ENCODE peak calls at places on chromosome 7, in ten cellular contexts. One of them, this sample, is unnamed.

GRCh38 chr7:2248984-2249694 is 7.1 kb downstream of the NUDT1 start:
- DNase-seq in ovary: peak
- DNase-seq in GM23248: peak
- DNase-seq in testis: peak
- DNase-seq in A549: peak
- DNase-seq in tibial nerve: peak
- DNase-seq in prostate gland: no peak
- DNase-seq in GM06990: peak
- DNase-seq in transverse colon: peak
- DNase-seq in esophagus squamous epithelium: no peak
- DNase-seq in this sample: no peak

GRCh38 chr7:79272066-79272669 is 181.3 kb downstream of the MAGI2 start:
- DNase-seq in transverse colon: no peak
- DNase-seq in testis: no peak
- DNase-seq in A549: peak
- DNase-seq in tibial nerve: no peak
- DNase-seq in ovary: no peak
- DNase-seq in prostate gland: no peak
- DNase-seq in GM23248: peak
- DNase-seq in GM06990: no peak
- DNase-seq in esophagus squamous epithelium: no peak
- DNase-seq in this sample: no peak

GRCh38 chr7:19051767-19052375 is 65.6 kb downstream of the TWIST1 start:
- DNase-seq in transverse colon: peak
- DNase-seq in GM06990: no peak
- DNase-seq in A549: peak
- DNase-seq in testis: peak
- DNase-seq in esophagus squamous epithelium: no peak
- DNase-seq in GM23248: peak
- DNase-seq in ovary: no peak
- DNase-seq in tibial nerve: no peak
- DNase-seq in prostate gland: peak
- DNase-seq in this sample: no peak

GRCh38 chr7:74306737-74307469 is 17.7 kb downstream of the CLIP2 start:
- DNase-seq in A549: no peak
- DNase-seq in esophagus squamous epithelium: no peak
- DNase-seq in ovary: peak
- DNase-seq in GM06990: peak
- DNase-seq in GM23248: peak
- DNase-seq in testis: peak
- DNase-seq in prostate gland: peak
- DNase-seq in transverse colon: peak
- DNase-seq in tibial nerve: no peak
- DNase-seq in this sample: peak

GRCh38 chr7:159031135-159031701 is 113.4 kb downstream of the VIPR2 start:
- DNase-seq in GM06990: no peak
- DNase-seq in tibial nerve: no peak
- DNase-seq in esophagus squamous epithelium: no peak
- DNase-seq in transverse colon: peak
- DNase-seq in prostate gland: peak
- DNase-seq in GM23248: no peak
- DNase-seq in ovary: peak
- DNase-seq in testis: peak
- DNase-seq in A549: no peak
- DNase-seq in this sample: peak

GRCh38 chr7:80018941-80019808 is 115.5 kb upstream of the GNAI1 start:
- DNase-seq in esophagus squamous epithelium: no peak
- DNase-seq in tibial nerve: no peak
- DNase-seq in testis: peak
- DNase-seq in ovary: peak
- DNase-seq in prostate gland: no peak
- DNase-seq in GM23248: peak
- DNase-seq in transverse colon: peak
- DNase-seq in GM06990: no peak
- DNase-seq in A549: peak
- DNase-seq in this sample: no peak

GRCh38 chr7:104804696-104805095 is 209.3 kb upstream of the KMT2E start:
- DNase-seq in transverse colon: no peak
- DNase-seq in testis: no peak
- DNase-seq in tibial nerve: no peak
- DNase-seq in prostate gland: no peak
- DNase-seq in A549: no peak
- DNase-seq in ovary: no peak
- DNase-seq in GM23248: no peak
- DNase-seq in GM06990: no peak
- DNase-seq in esophagus squamous epithelium: no peak
- DNase-seq in this sample: no peak

GRCh38 chr7:142880886-142881505 is 4.5 kb downstream of the TRPV6 start:
- DNase-seq in testis: peak
- DNase-seq in GM23248: peak
- DNase-seq in A549: peak
- DNase-seq in esophagus squamous epithelium: no peak
- DNase-seq in prostate gland: no peak
- DNase-seq in GM06990: no peak
- DNase-seq in ovary: no peak
- DNase-seq in transverse colon: no peak
- DNase-seq in tibial nerve: no peak
- DNase-seq in this sample: no peak

DNA sequence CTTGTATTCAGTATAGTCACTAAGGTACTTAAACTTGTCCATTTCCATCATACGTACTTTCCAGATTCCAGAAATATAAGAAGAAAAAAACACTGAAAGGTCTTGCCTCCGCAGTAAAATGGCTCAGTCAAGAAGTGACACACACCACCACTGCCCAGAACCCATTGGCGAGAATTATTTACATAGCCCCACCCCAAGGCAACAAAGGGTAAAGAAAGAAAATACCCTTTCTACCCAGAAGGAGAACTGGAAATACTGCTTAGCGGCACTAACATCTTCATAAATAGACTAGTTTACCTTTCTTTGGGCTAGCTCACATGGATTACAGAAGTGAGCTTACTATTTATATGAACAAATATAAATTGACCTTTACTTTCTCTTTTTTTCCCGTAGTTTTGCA is 194.0 kb downstream of the PPP1R9A start:
- DNase-seq in GM06990: no peak
- DNase-seq in ovary: no peak
- DNase-seq in A549: no peak
- DNase-seq in testis: no peak
- DNase-seq in GM23248: no peak
- DNase-seq in esophagus squamous epithelium: no peak
- DNase-seq in prostate gland: no peak
- DNase-seq in tibial nerve: no peak
- DNase-seq in transverse colon: no peak
- DNase-seq in this sample: no peak
- H3K4me3 ChIP-seq in GM06990: no peak
- H3K4me3 ChIP-seq in ovary: no peak
- H3K4me3 ChIP-seq in A549: no peak
- H3K4me3 ChIP-seq in testis: no peak
- H3K4me3 ChIP-seq in GM23248: no peak
- H3K4me3 ChIP-seq in esophagus squamous epithelium: no peak
- H3K4me3 ChIP-seq in prostate gland: no peak
- H3K4me3 ChIP-seq in tibial nerve: no peak
- H3K4me3 ChIP-seq in transverse colon: no peak
- H3K4me3 ChIP-seq in this sample: no peak

GRCh38 chr7:24908757-24909156 is 71.2 kb downstream of the OSBPL3 start:
- DNase-seq in tibial nerve: no peak
- DNase-seq in ovary: no peak
- DNase-seq in transverse colon: no peak
- DNase-seq in prostate gland: no peak
- DNase-seq in GM23248: no peak
- DNase-seq in GM06990: no peak
- DNase-seq in A549: no peak
- DNase-seq in testis: no peak
- DNase-seq in esophagus squamous epithelium: no peak
- DNase-seq in this sample: no peak

GRCh38 chr7:24908166-24908565 is 71.8 kb downstream of the OSBPL3 start:
- DNase-seq in prostate gland: no peak
- DNase-seq in tibial nerve: no peak
- DNase-seq in transverse colon: no peak
- DNase-seq in GM06990: no peak
- DNase-seq in ovary: no peak
- DNase-seq in testis: no peak
- DNase-seq in esophagus squamous epithelium: no peak
- DNase-seq in A549: no peak
- DNase-seq in GM23248: no peak
- DNase-seq in this sample: no peak

GRCh38 chr7:24905996-24906770 is 73.8 kb downstream of the OSBPL3 start:
- DNase-seq in transverse colon: no peak
- DNase-seq in A549: no peak
- DNase-seq in esophagus squamous epithelium: no peak
- DNase-seq in prostate gland: no peak
- DNase-seq in ovary: no peak
- DNase-seq in GM23248: peak
- DNase-seq in testis: no peak
- DNase-seq in GM06990: no peak
- DNase-seq in tibial nerve: no peak
- DNase-seq in this sample: no peak

GRCh38 chr7:24910551-24911212 is 69.3 kb downstream of the OSBPL3 start:
- DNase-seq in ovary: no peak
- DNase-seq in testis: no peak
- DNase-seq in tibial nerve: no peak
- DNase-seq in prostate gland: no peak
- DNase-seq in GM23248: no peak
- DNase-seq in A549: no peak
- DNase-seq in esophagus squamous epithelium: no peak
- DNase-seq in GM06990: no peak
- DNase-seq in transverse colon: no peak
- DNase-seq in this sample: no peak

DNA sequence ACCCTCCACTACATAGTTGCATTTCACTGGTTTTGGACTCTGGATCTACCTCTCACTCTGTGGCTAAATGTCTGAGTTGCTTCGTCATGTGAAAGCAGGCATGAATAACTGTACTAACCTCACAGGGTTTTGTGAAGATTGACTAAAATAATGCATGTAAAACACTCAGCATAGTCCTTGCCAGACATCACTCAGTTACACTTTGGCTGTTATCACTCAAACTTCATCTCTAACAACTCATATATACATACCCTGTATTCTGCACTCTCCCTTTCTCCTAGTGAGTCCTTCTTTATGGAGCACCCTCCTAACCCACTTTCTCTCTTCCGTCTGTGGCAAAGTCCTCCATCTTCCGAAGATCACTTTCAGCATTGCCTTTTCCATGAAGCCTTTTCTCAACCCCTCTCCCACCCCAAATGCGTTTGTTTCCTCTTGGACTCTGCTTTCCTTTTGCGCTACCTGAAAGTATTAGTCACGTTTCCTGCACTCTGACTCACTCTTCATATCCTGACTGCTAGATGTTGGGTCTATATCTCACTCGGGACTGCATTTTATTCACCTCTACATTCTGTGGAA is 72.6 kb downstream of the OSBPL3 start:
- DNase-seq in A549: peak
- DNase-seq in ovary: no peak
- DNase-seq in tibial nerve: no peak
- DNase-seq in testis: no peak
- DNase-seq in prostate gland: no peak
- DNase-seq in transverse colon: no peak
- DNase-seq in GM06990: no peak
- DNase-seq in esophagus squamous epithelium: no peak
- DNase-seq in GM23248: peak
- DNase-seq in this sample: no peak
- H3K4me3 ChIP-seq in A549: no peak
- H3K4me3 ChIP-seq in ovary: no peak
- H3K4me3 ChIP-seq in tibial nerve: no peak
- H3K4me3 ChIP-seq in testis: no peak
- H3K4me3 ChIP-seq in prostate gland: no peak
- H3K4me3 ChIP-seq in transverse colon: no peak
- H3K4me3 ChIP-seq in GM06990: peak
- H3K4me3 ChIP-seq in esophagus squamous epithelium: no peak
- H3K4me3 ChIP-seq in GM23248: peak
- H3K4me3 ChIP-seq in this sample: no peak

DNA sequence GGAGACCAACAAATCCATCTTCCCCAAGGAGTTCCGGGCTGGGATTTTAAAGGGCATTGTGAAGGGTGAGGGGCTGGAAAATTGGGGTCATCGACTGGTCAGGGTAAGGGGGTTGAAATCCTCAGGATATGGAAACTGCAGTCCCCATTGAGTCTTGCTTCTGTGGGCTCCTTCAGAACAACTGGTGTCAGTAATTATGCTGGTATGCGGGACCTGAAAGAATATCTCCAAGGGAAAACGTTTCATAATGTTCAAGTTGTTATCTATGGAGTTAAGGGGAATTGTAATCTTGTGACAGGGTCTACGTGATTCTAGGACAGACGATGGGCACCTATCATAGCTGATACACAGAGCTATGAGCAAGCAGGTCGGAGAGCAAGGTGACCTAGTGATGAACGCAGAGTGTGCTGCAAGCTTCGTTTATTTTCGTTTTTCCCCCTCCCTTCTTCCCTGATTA is 494 bp upstream of the RHBDD2 start:
- DNase-seq in GM23248: no peak
- DNase-seq in A549: no peak
- DNase-seq in tibial nerve: no peak
- DNase-seq in GM06990: no peak
- DNase-seq in testis: no peak
- DNase-seq in esophagus squamous epithelium: no peak
- DNase-seq in prostate gland: no peak
- DNase-seq in ovary: no peak
- DNase-seq in transverse colon: no peak
- DNase-seq in this sample: no peak
- H3K4me3 ChIP-seq in GM23248: peak
- H3K4me3 ChIP-seq in A549: peak
- H3K4me3 ChIP-seq in tibial nerve: no peak
- H3K4me3 ChIP-seq in GM06990: peak
- H3K4me3 ChIP-seq in testis: peak
- H3K4me3 ChIP-seq in esophagus squamous epithelium: peak
- H3K4me3 ChIP-seq in prostate gland: peak
- H3K4me3 ChIP-seq in ovary: peak
- H3K4me3 ChIP-seq in transverse colon: peak
- H3K4me3 ChIP-seq in this sample: peak

DNA sequence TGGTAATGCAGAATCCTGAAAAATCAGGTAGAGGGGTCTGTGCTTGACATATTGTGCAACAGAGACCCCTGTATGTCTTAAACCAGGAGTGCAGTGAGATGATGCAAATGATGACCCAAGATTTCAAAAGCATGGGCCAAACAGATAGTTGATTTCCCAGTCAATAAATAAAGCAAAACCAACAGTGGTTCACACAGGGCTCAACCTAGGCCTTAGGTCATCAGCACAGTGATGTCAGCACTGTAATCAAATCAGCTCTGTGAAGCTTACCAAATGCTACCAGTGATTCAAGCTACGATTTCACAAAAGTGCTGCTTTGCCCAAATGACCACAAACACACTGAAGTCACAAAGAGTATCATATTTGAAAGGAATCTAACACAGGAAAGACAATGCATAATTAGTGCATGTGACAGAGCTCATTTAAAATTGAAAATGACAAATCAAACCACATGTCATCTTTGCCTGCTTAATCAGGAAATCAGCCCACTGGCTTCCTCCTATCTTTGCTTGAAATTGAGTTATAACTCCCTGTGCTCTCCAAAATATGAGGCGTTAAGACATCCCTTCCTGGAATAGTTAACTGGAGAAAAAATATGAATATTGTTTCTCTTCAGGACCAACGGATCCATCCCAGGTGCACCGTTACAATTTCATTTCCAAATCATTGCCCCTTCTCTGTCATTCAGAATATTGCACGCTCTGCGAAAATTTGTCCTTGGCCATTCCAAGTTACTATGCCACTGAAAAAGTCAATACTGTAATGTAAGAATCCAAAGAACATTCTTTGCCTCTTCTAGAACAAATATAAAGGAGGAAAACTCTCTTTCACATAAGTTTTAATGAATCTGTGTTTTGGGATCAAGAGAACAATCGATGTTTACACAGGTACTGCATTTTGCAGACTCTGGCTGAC is 41.9 kb upstream of the ASL start:
- DNase-seq in GM06990: no peak
- DNase-seq in testis: no peak
- DNase-seq in prostate gland: no peak
- DNase-seq in A549: no peak
- DNase-seq in esophagus squamous epithelium: no peak
- DNase-seq in GM23248: peak
- DNase-seq in ovary: no peak
- DNase-seq in tibial nerve: no peak
- DNase-seq in transverse colon: no peak
- DNase-seq in this sample: no peak
- H3K4me3 ChIP-seq in GM06990: no peak
- H3K4me3 ChIP-seq in testis: no peak
- H3K4me3 ChIP-seq in prostate gland: no peak
- H3K4me3 ChIP-seq in A549: no peak
- H3K4me3 ChIP-seq in esophagus squamous epithelium: no peak
- H3K4me3 ChIP-seq in GM23248: no peak
- H3K4me3 ChIP-seq in ovary: no peak
- H3K4me3 ChIP-seq in tibial nerve: no peak
- H3K4me3 ChIP-seq in transverse colon: no peak
- H3K4me3 ChIP-seq in this sample: no peak

This sample was measured in sigmoid colon.